ENCODE peak calls at places on chromosomes 5 and 9, in five cellular contexts. V, P, U, T and Y are unnamed samples.

GRCh38 chr5:1919209-1919566 is 36.5 kb upstream of the IRX4 start:
- DNase-seq in U (no peak), V (no peak), T (no peak), P (no peak), Y (no peak)

GRCh38 chr5:38780950-38781349 is 64.9 kb upstream of the OSMR start:
- DNase-seq in U (peak; percentile 17), T (no peak), V (no peak), P (no peak), Y (no peak)

GRCh38 chr5:168481330-168481788 is 4.9 kb upstream of the RARS1 start:
- DNase-seq in V (peak; percentile 93), P (no peak), T (no peak), U (no peak), Y (peak; percentile 28)

GRCh38 chr9:124260769-124261603 is 3.2 kb downstream of the NEK6 start:
- DNase-seq in P (no peak), T (no peak), V (no peak), U (peak; percentile 33), Y (peak; percentile 61)

GRCh38 chr5:112419596-112420110 is 576 bp upstream of the EPB41L4A start:
- DNase-seq in T (peak; percentile 78), P (peak; percentile 63), V (no peak), U (peak; percentile 37), Y (no peak)

GRCh38 chr9:30075451-30076199 is 2308.8 kb upstream of the ACO1 start:
- DNase-seq in U (no peak), V (peak; percentile 89), T (no peak), P (no peak), Y (peak; percentile 1)

GRCh38 chr9:4750021-4750673 is 9.1 kb upstream of the AK3 start:
- DNase-seq in P (no peak), U (peak; percentile 69), V (no peak), T (no peak), Y (no peak)

GRCh38 chr5:107519900-107520354 is 150.8 kb downstream of the EFNA5 start:
- DNase-seq in V (peak; percentile 33), P (no peak), U (no peak), T (no peak), Y (no peak)

GRCh38 chr5:174522641-174523260 is 201.6 kb upstream of the MSX2 start:
- DNase-seq in U (no peak), V (no peak), T (no peak), P (no peak), Y (no peak)

GRCh38 chr5:137283801-137284200 is 215.3 kb downstream of the SPOCK1 start:
- DNase-seq in T (no peak), V (no peak), U (no peak), P (no peak), Y (no peak)

GRCh38 chr5:17374973-17375844 is 122.8 kb upstream of the TAF11L2 start:
- DNase-seq in P (peak; percentile 22), V (no peak), U (no peak), T (peak; percentile 54), Y (peak; percentile 21)

GRCh38 chr5:160197341-160198147 is 31.8 kb upstream of the FABP6 start:
- DNase-seq in V (no peak), P (no peak), T (peak; percentile 54), U (peak; percentile 87), Y (no peak)

GRCh38 chr5:78530342-78531096 is 118.1 kb downstream of the LHFPL2 start:
- DNase-seq in U (peak; percentile 80), V (no peak), T (no peak), P (no peak), Y (no peak)

GRCh38 chr5:54944364-54944763 is 41.0 kb downstream of the ESM1 start:
- DNase-seq in P (no peak), U (peak; percentile 17), V (no peak), T (no peak), Y (no peak)

GRCh38 chr5:65774346-65774745 is 52.3 kb downstream of the NLN start:
- DNase-seq in U (no peak), T (no peak), V (no peak), P (no peak), Y (no peak)

GRCh38 chr5:943201-943873 is 50.7 kb downstream of the TRIP13 start:
- DNase-seq in P (no peak), U (no peak), V (no peak), T (no peak), Y (no peak)

GRCh38 chr5:73321757-73322452 is 126.7 kb downstream of the FOXD1 start:
- DNase-seq in V (no peak), T (no peak), P (no peak), U (no peak), Y (no peak)

GRCh38 chr9:114525505-114525904 is 20.2 kb upstream of the WHRN start:
- DNase-seq in V (no peak), T (no peak), U (no peak), P (no peak), Y (no peak)

GRCh38 chr5:167511276-167511675 is 780.2 kb upstream of the WWC1 start:
- DNase-seq in U (no peak), T (no peak), P (no peak), V (no peak), Y (no peak)

GRCh38 chr5:39755986-39756385 is 331.2 kb upstream of the DAB2 start:
- DNase-seq in P (no peak), V (no peak), T (no peak), U (peak; percentile 70), Y (no peak)

GRCh38 chr5:101418735-101419134 is 515.7 kb upstream of the ST8SIA4 start:
- DNase-seq in T (no peak), P (no peak), U (no peak), V (no peak), Y (no peak)

GRCh38 chr9:70113403-70114022 is 69.9 kb downstream of the MAMDC2 start:
- DNase-seq in U (peak; percentile 42), T (peak; percentile 65), V (no peak), P (peak; percentile 54), Y (peak; percentile 23)

GRCh38 chr5:141234109-141234508 is 11.0 kb downstream of the PCDHB14 start:
- DNase-seq in U (peak; percentile 9), P (peak; percentile 47), V (no peak), T (no peak), Y (peak; percentile 4)
- TF ChIP-seq ATF2 in U (no peak), P (no peak), V (no peak), T (no peak), Y (no peak)

GRCh38 chr9:121009657-121010056 is 40.4 kb downstream of the C5 start:
- DNase-seq in T (no peak), P (no peak), V (no peak), U (no peak), Y (no peak)
- TF ChIP-seq ATF2 in T (no peak), P (no peak), V (no peak), U (no peak), Y (no peak)

GRCh38 chr5:116542619-116543018 is 32.0 kb downstream of the SEMA6A start:
- DNase-seq in V (no peak), U (no peak), P (no peak), T (no peak), Y (no peak)

GRCh38 chr5:116534988-116535387 is 39.6 kb downstream of the SEMA6A start:
- DNase-seq in T (no peak), V (no peak), P (no peak), U (no peak), Y (no peak)

GRCh38 chr5:116543501-116543900 is 31.1 kb downstream of the SEMA6A start:
- DNase-seq in T (no peak), V (no peak), P (no peak), U (no peak), Y (no peak)

GRCh38 chr5:116536279-116537161 is 38.1 kb downstream of the SEMA6A start:
- DNase-seq in T (no peak), P (no peak), V (no peak), U (no peak), Y (peak; percentile 94)

GRCh38 chr5:116539222-116539621 is 35.4 kb downstream of the SEMA6A start:
- DNase-seq in U (no peak), P (no peak), V (no peak), T (no peak), Y (no peak)
- TF ChIP-seq ATF2 in U (no peak), P (no peak), V (no peak), T (no peak), Y (no peak)

GRCh38 chr5:143713331-143714032 is 98.5 kb upstream of the HMHB1 start:
- DNase-seq in V (no peak), P (no peak), T (no peak), U (no peak), Y (no peak)
- TF ChIP-seq ATF2 in V (no peak), P (no peak), T (no peak), U (no peak), Y (no peak)

GRCh38 chr9:87650611-87651295 is 75.2 kb upstream of the CTSL start:
- DNase-seq in T (no peak), V (no peak), U (no peak), P (no peak), Y (no peak)
- TF ChIP-seq ATF2 in T (no peak), V (no peak), U (no peak), P (no peak), Y (no peak)

GRCh38 chr9:23665051-23665450 is 161.0 kb downstream of the ELAVL2 start:
- DNase-seq in T (no peak), V (no peak), U (no peak), P (no peak), Y (no peak)
- TF ChIP-seq ATF2 in T (no peak), V (no peak), U (no peak), P (no peak), Y (no peak)

GRCh38 chr9:133424187-133424586 is 2.0 kb downstream of the ADAMTS13 start:
- DNase-seq in P (no peak), V (no peak), U (no peak), T (no peak), Y (no peak)

GRCh38 chr9:133419005-133419404 is 1.2 kb upstream of the REXO4 start:
- DNase-seq in T (no peak), U (peak; percentile 64), V (no peak), P (no peak), Y (no peak)

GRCh38 chr9:133420392-133420827 is 1.8 kb upstream of the ADAMTS13 start:
- DNase-seq in P (no peak), T (no peak), U (no peak), V (peak; percentile 95), Y (no peak)

GRCh38 chr9:133423216-133423615 is 1.0 kb downstream of the ADAMTS13 start:
- DNase-seq in V (no peak), P (no peak), T (no peak), U (no peak), Y (no peak)

GRCh38 chr9:133421615-133422542 is at the start of gene ADAMTS13:
- DNase-seq in T (no peak), V (peak; percentile 72), P (peak; percentile 48), U (peak; percentile 53), Y (peak; percentile 74)
- TF ChIP-seq ATF2 in T (no peak), V (no peak), P (no peak), U (no peak), Y (no peak)

GRCh38 chr9:33151007-33151557 is 16.1 kb downstream of the B4GALT1 start:
- DNase-seq in P (no peak), V (no peak), U (peak; percentile 68), T (no peak), Y (peak; percentile 63)
- TF ChIP-seq ATF2 in P (no peak), V (no peak), U (no peak), T (no peak), Y (no peak)

DNA sequence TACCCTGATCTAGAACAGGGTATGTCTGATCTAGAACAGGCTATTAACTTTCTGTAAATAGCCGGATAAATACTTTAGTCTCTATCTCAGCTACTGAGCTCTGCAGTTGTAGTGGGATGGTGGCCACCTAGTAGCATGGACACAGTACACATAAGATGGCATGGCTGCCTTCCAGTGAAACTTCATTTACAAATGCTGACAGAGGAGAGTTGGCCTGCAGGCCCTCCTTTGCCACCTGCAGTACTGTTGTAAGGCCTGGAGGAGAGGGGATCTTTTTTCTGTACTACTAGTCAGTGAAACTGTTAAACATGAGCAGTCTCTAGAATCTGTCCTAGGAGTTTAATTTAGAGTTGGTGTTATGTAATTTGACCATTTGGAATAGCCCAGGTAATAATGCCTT is 86.0 kb downstream of the TRIO start:
- DNase-seq in P (no peak), T (no peak), U (no peak), V (no peak), Y (no peak)
- TF ChIP-seq ATF2 in P (no peak), T (no peak), U (no peak), V (no peak), Y (no peak)